ENCODE peak calls at places on chromosomes 16 and 17, in six cellular contexts. One of them, this sample, is unnamed.

GRCh38 chr16:13036600-13036999 is 135.2 kb downstream of the SHISA9 start:
- DNase-seq in A549: peak
- DNase-seq in endothelial cell of umbilical vein: peak
- DNase-seq in GM12878: no peak
- DNase-seq in HepG2: peak
- DNase-seq in K562: peak
- DNase-seq in this sample: peak

GRCh38 chr17:60277258-60277657 is 114.7 kb downstream of the USP32 start:
- DNase-seq in GM12878: no peak
- DNase-seq in K562: no peak
- DNase-seq in A549: no peak
- DNase-seq in endothelial cell of umbilical vein: no peak
- DNase-seq in HepG2: no peak
- DNase-seq in this sample: no peak

GRCh38 chr16:89871895-89872294 is 1.5 kb upstream of the TCF25 start:
- DNase-seq in GM12878: no peak
- DNase-seq in endothelial cell of umbilical vein: no peak
- DNase-seq in K562: no peak
- DNase-seq in HepG2: no peak
- DNase-seq in A549: no peak
- DNase-seq in this sample: no peak

GRCh38 chr16:68233835-68234187 is 2.1 kb downstream of the ESRP2 start:
- DNase-seq in endothelial cell of umbilical vein: no peak
- DNase-seq in K562: no peak
- DNase-seq in HepG2: no peak
- DNase-seq in GM12878: no peak
- DNase-seq in A549: no peak
- DNase-seq in this sample: no peak

GRCh38 chr16:3812469-3813172 is 67.9 kb downstream of the CREBBP start:
- DNase-seq in endothelial cell of umbilical vein: no peak
- DNase-seq in HepG2: no peak
- DNase-seq in K562: no peak
- DNase-seq in A549: no peak
- DNase-seq in GM12878: no peak
- DNase-seq in this sample: no peak

GRCh38 chr16:64590516-64590915 is 531.3 kb downstream of the CDH11 start:
- DNase-seq in K562: no peak
- DNase-seq in A549: peak
- DNase-seq in GM12878: no peak
- DNase-seq in HepG2: no peak
- DNase-seq in endothelial cell of umbilical vein: no peak
- DNase-seq in this sample: no peak

GRCh38 chr17:78886954-78887353 is 16.0 kb downstream of the CEP295NL start:
- DNase-seq in endothelial cell of umbilical vein: no peak
- DNase-seq in HepG2: no peak
- DNase-seq in A549: no peak
- DNase-seq in GM12878: no peak
- DNase-seq in K562: no peak
- DNase-seq in this sample: no peak

GRCh38 chr17:35541434-35541833 is 4.0 kb upstream of the SLFN12L start:
- DNase-seq in endothelial cell of umbilical vein: no peak
- DNase-seq in HepG2: no peak
- DNase-seq in A549: no peak
- DNase-seq in GM12878: no peak
- DNase-seq in K562: no peak
- DNase-seq in this sample: no peak

GRCh38 chr17:60781880-60782412 is 104.3 kb downstream of the BCAS3 start:
- DNase-seq in A549: no peak
- DNase-seq in GM12878: no peak
- DNase-seq in endothelial cell of umbilical vein: no peak
- DNase-seq in K562: no peak
- DNase-seq in HepG2: no peak
- DNase-seq in this sample: no peak

GRCh38 chr16:14407786-14408399 is 222.2 kb downstream of the PARN start:
- DNase-seq in GM12878: no peak
- DNase-seq in endothelial cell of umbilical vein: no peak
- DNase-seq in HepG2: no peak
- DNase-seq in A549: no peak
- DNase-seq in K562: no peak
- DNase-seq in this sample: no peak

GRCh38 chr17:79079421-79080200 is 5.0 kb downstream of the ENGASE start:
- DNase-seq in K562: no peak
- DNase-seq in endothelial cell of umbilical vein: no peak
- DNase-seq in HepG2: no peak
- DNase-seq in A549: no peak
- DNase-seq in GM12878: no peak
- DNase-seq in this sample: no peak

GRCh38 chr17:47701603-47702002 is 7.6 kb downstream of the TBKBP1 start:
- DNase-seq in HepG2: no peak
- DNase-seq in A549: no peak
- DNase-seq in endothelial cell of umbilical vein: no peak
- DNase-seq in K562: peak
- DNase-seq in GM12878: no peak
- DNase-seq in this sample: no peak

GRCh38 chr17:66947311-66947710 is 17.2 kb upstream of the CACNG4 start:
- DNase-seq in A549: no peak
- DNase-seq in K562: no peak
- DNase-seq in HepG2: no peak
- DNase-seq in endothelial cell of umbilical vein: no peak
- DNase-seq in GM12878: no peak
- DNase-seq in this sample: no peak

GRCh38 chr17:15947331-15947730 is 2.4 kb downstream of the ADORA2B start:
- DNase-seq in endothelial cell of umbilical vein: peak
- DNase-seq in GM12878: no peak
- DNase-seq in HepG2: no peak
- DNase-seq in A549: no peak
- DNase-seq in K562: no peak
- DNase-seq in this sample: no peak

GRCh38 chr17:42553866-42554249 is 1.1 kb downstream of the HSD17B1 start:
- DNase-seq in A549: no peak
- DNase-seq in endothelial cell of umbilical vein: no peak
- DNase-seq in GM12878: no peak
- DNase-seq in K562: no peak
- DNase-seq in HepG2: no peak
- DNase-seq in this sample: peak

GRCh38 chr16:88705076-88705684 is 1.0 kb downstream of the RNF166 start:
- DNase-seq in A549: no peak
- DNase-seq in GM12878: no peak
- DNase-seq in endothelial cell of umbilical vein: peak
- DNase-seq in HepG2: no peak
- DNase-seq in K562: no peak
- DNase-seq in this sample: peak

GRCh38 chr17:6145946-6146345 is 75.8 kb downstream of the WSCD1 start:
- DNase-seq in A549: no peak
- DNase-seq in endothelial cell of umbilical vein: no peak
- DNase-seq in HepG2: no peak
- DNase-seq in K562: no peak
- DNase-seq in GM12878: no peak
- DNase-seq in this sample: no peak

GRCh38 chr17:10614536-10615155 is 42.5 kb downstream of the MYH3 start:
- DNase-seq in A549: peak
- DNase-seq in GM12878: no peak
- DNase-seq in K562: peak
- DNase-seq in HepG2: peak
- DNase-seq in endothelial cell of umbilical vein: peak
- DNase-seq in this sample: peak

GRCh38 chr16:60651351-60651750 is 1384.9 kb downstream of the CDH8 start:
- DNase-seq in GM12878: no peak
- DNase-seq in A549: no peak
- DNase-seq in HepG2: no peak
- DNase-seq in K562: no peak
- DNase-seq in endothelial cell of umbilical vein: no peak
- DNase-seq in this sample: no peak

GRCh38 chr16:12317121-12317810 is 340.7 kb downstream of the SNX29 start:
- DNase-seq in HepG2: no peak
- DNase-seq in K562: no peak
- DNase-seq in A549: no peak
- DNase-seq in endothelial cell of umbilical vein: no peak
- DNase-seq in GM12878: no peak
- DNase-seq in this sample: no peak

GRCh38 chr17:8986295-8986694 is 20.8 kb upstream of the PIK3R5 start:
- DNase-seq in HepG2: no peak
- DNase-seq in GM12878: no peak
- DNase-seq in K562: no peak
- DNase-seq in A549: no peak
- DNase-seq in endothelial cell of umbilical vein: no peak
- DNase-seq in this sample: no peak

GRCh38 chr16:12178251-12178990 is 201.9 kb downstream of the SNX29 start:
- DNase-seq in K562: no peak
- DNase-seq in HepG2: no peak
- DNase-seq in GM12878: no peak
- DNase-seq in endothelial cell of umbilical vein: no peak
- DNase-seq in A549: no peak
- DNase-seq in this sample: no peak

GRCh38 chr16:1790611-1791255 is 2.8 kb downstream of the IGFALS start:
- DNase-seq in A549: no peak
- DNase-seq in HepG2: no peak
- DNase-seq in endothelial cell of umbilical vein: no peak
- DNase-seq in GM12878: no peak
- DNase-seq in K562: no peak
- DNase-seq in this sample: no peak

GRCh38 chr17:549197-550040 is 165.2 kb downstream of the VPS53 start:
- DNase-seq in GM12878: no peak
- DNase-seq in endothelial cell of umbilical vein: peak
- DNase-seq in A549: no peak
- DNase-seq in HepG2: no peak
- DNase-seq in K562: no peak
- DNase-seq in this sample: no peak

GRCh38 chr16:57689772-57690558 is 4.6 kb upstream of the DRC7 start:
- DNase-seq in A549: no peak
- DNase-seq in HepG2: no peak
- DNase-seq in endothelial cell of umbilical vein: peak
- DNase-seq in GM12878: peak
- DNase-seq in K562: peak
- DNase-seq in this sample: peak

GRCh38 chr16:55703003-55704001 is 47.5 kb downstream of the SLC6A2 start:
- DNase-seq in endothelial cell of umbilical vein: peak
- DNase-seq in K562: peak
- DNase-seq in HepG2: peak
- DNase-seq in A549: peak
- DNase-seq in GM12878: no peak
- DNase-seq in this sample: peak

GRCh38 chr17:49910094-49910857 is 58.7 kb upstream of the DLX4 start:
- DNase-seq in GM12878: no peak
- DNase-seq in K562: peak
- DNase-seq in HepG2: no peak
- DNase-seq in A549: peak
- DNase-seq in endothelial cell of umbilical vein: peak
- DNase-seq in this sample: no peak

DNA sequence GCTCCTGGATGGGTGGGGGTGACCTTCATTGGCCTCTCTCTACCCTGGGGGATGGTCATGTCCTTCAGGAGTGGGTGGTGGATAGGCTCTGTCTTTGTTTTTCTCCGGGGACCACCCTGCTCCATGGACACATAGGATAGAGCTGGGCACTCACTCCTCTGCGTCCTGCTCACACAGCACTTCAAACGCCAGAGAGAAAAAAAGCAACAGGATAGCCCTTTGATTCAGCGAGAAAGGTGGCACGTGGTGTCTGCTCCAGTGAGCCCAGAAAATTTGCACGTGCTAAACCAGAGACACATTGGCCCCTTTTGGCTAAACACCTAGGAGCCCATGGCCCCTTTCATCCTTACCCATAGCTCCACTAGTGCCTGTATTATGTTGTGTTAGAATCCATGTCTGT is 90.3 kb downstream of the ASIC2 start:
- DNase-seq in GM12878: no peak
- DNase-seq in A549: no peak
- DNase-seq in K562: no peak
- DNase-seq in endothelial cell of umbilical vein: no peak
- DNase-seq in HepG2: no peak
- DNase-seq in this sample: no peak
- TF ChIP-seq MYC in GM12878: no peak
- TF ChIP-seq MYC in A549: no peak
- TF ChIP-seq MYC in K562: no peak
- TF ChIP-seq MYC in endothelial cell of umbilical vein: no peak
- TF ChIP-seq MYC in HepG2: no peak
- TF ChIP-seq MYC in this sample: no peak

DNA sequence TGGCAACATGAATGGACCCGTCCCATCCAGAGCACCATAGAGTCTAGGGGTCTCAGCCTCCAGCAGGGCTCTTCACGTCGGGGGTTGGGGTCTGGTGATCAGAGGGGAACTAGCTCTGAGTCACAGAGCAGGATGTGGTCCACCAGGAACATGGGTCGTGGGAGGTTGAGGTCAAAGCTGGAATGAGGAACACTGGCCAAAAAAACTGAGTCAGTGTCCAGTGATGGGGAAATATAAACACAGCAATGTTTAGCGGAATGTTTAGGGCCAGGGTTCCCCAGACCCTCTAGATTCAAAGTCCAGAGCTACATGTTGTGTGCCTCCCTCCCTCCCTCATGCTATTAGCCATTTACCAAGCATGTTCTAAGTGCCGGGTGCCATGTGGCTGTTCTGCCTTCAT is 79.1 kb upstream of the C16orf82 start:
- DNase-seq in A549: no peak
- DNase-seq in GM12878: no peak
- DNase-seq in HepG2: no peak
- DNase-seq in endothelial cell of umbilical vein: no peak
- DNase-seq in K562: no peak
- DNase-seq in this sample: no peak
- TF ChIP-seq MYC in A549: no peak
- TF ChIP-seq MYC in GM12878: no peak
- TF ChIP-seq MYC in HepG2: no peak
- TF ChIP-seq MYC in endothelial cell of umbilical vein: no peak
- TF ChIP-seq MYC in K562: no peak
- TF ChIP-seq MYC in this sample: no peak

DNA sequence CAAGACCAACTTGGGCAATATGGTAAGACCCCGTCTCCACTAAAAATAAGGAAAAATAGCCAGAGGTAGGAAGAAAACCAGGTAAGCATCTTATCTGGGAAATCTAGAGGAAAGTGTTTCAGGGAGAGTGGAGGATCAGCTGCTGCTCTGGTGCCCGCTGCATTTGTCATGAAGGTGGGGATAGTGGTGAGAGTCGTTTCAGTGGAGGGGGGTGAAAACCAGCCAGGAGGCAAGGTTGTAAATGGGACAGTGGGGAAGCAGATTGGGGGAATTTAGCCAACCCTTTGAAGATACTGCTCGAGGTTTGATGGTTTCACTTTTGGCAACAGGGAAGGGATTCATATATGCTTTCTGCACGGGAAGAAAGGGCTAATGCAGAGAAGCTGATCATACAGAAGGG is 8.8 kb downstream of the DCTPP1 start:
- DNase-seq in GM12878: no peak
- DNase-seq in A549: no peak
- DNase-seq in K562: no peak
- DNase-seq in HepG2: no peak
- DNase-seq in endothelial cell of umbilical vein: no peak
- DNase-seq in this sample: no peak
- TF ChIP-seq MYC in GM12878: no peak
- TF ChIP-seq MYC in A549: no peak
- TF ChIP-seq MYC in K562: no peak
- TF ChIP-seq MYC in HepG2: no peak
- TF ChIP-seq MYC in endothelial cell of umbilical vein: no peak
- TF ChIP-seq MYC in this sample: no peak

GRCh38 chr17:64632606-64633005 is 29.5 kb downstream of the SMURF2 start:
- DNase-seq in K562: no peak
- DNase-seq in A549: no peak
- DNase-seq in GM12878: no peak
- DNase-seq in endothelial cell of umbilical vein: peak
- DNase-seq in HepG2: no peak
- DNase-seq in this sample: no peak
- TF ChIP-seq MYC in K562: no peak
- TF ChIP-seq MYC in A549: no peak
- TF ChIP-seq MYC in GM12878: no peak
- TF ChIP-seq MYC in endothelial cell of umbilical vein: no peak
- TF ChIP-seq MYC in HepG2: no peak
- TF ChIP-seq MYC in this sample: no peak